ENCODE peak calls at places on chromosome 21, in four cellular contexts. One of them, this sample, is unnamed.

GRCh38 chr21:45590726-45591618 is 48.7 kb upstream of the SLC19A1 start:
- DNase-seq in DMS153: no peak
- DNase-seq in dorsolateral prefrontal cortex: no peak
- DNase-seq in CD8-positive, alpha-beta memory T cell: peak
- DNase-seq in this sample: no peak

GRCh38 chr21:32302560-32302959 is 3.9 kb downstream of the MRAP start:
- DNase-seq in CD8-positive, alpha-beta memory T cell: no peak
- DNase-seq in dorsolateral prefrontal cortex: no peak
- DNase-seq in DMS153: no peak
- DNase-seq in this sample: no peak

GRCh38 chr21:29669416-29669815 is 270.4 kb downstream of the GRIK1 start:
- DNase-seq in dorsolateral prefrontal cortex: no peak
- DNase-seq in DMS153: no peak
- DNase-seq in CD8-positive, alpha-beta memory T cell: no peak
- DNase-seq in this sample: no peak

GRCh38 chr21:32807717-32808380 is 36.3 kb upstream of the PAXBP1 start:
- DNase-seq in dorsolateral prefrontal cortex: no peak
- DNase-seq in DMS153: no peak
- DNase-seq in CD8-positive, alpha-beta memory T cell: no peak
- DNase-seq in this sample: no peak

GRCh38 chr21:36699546-36700294 is 805 bp downstream of the SIM2 start:
- DNase-seq in CD8-positive, alpha-beta memory T cell: no peak
- DNase-seq in dorsolateral prefrontal cortex: no peak
- DNase-seq in DMS153: no peak
- DNase-seq in this sample: no peak

GRCh38 chr21:43731891-43732711 is 13.2 kb downstream of the PDXK start:
- DNase-seq in DMS153: no peak
- DNase-seq in CD8-positive, alpha-beta memory T cell: no peak
- DNase-seq in dorsolateral prefrontal cortex: peak
- DNase-seq in this sample: no peak

GRCh38 chr21:34886554-34887385 is 162.3 kb downstream of the RUNX1 start:
- DNase-seq in CD8-positive, alpha-beta memory T cell: peak
- DNase-seq in DMS153: no peak
- DNase-seq in dorsolateral prefrontal cortex: no peak
- DNase-seq in this sample: no peak

GRCh38 chr21:44870748-44871495 is 2.6 kb downstream of the PTTG1IP start:
- DNase-seq in CD8-positive, alpha-beta memory T cell: peak
- DNase-seq in DMS153: no peak
- DNase-seq in dorsolateral prefrontal cortex: peak
- DNase-seq in this sample: peak

GRCh38 chr21:45418301-45419071 is 13.5 kb downstream of the COL18A1 start:
- DNase-seq in dorsolateral prefrontal cortex: no peak
- DNase-seq in CD8-positive, alpha-beta memory T cell: no peak
- DNase-seq in DMS153: no peak
- DNase-seq in this sample: no peak

GRCh38 chr21:42260121-42260520 is 41.2 kb downstream of the ABCG1 start:
- DNase-seq in DMS153: no peak
- DNase-seq in CD8-positive, alpha-beta memory T cell: no peak
- DNase-seq in dorsolateral prefrontal cortex: no peak
- DNase-seq in this sample: no peak

GRCh38 chr21:46472246-46472645 is 13.6 kb downstream of the DIP2A start:
- DNase-seq in DMS153: no peak
- DNase-seq in dorsolateral prefrontal cortex: no peak
- DNase-seq in CD8-positive, alpha-beta memory T cell: no peak
- DNase-seq in this sample: no peak

GRCh38 chr21:17708541-17709265 is 96.0 kb upstream of the BTG3 start:
- DNase-seq in dorsolateral prefrontal cortex: no peak
- DNase-seq in DMS153: no peak
- DNase-seq in CD8-positive, alpha-beta memory T cell: no peak
- DNase-seq in this sample: no peak

GRCh38 chr21:38771536-38771935 is 34.2 kb upstream of the ETS2 start:
- DNase-seq in CD8-positive, alpha-beta memory T cell: no peak
- DNase-seq in DMS153: no peak
- DNase-seq in dorsolateral prefrontal cortex: no peak
- DNase-seq in this sample: no peak

GRCh38 chr21:35303085-35303484 is 254.0 kb upstream of the RUNX1 start:
- DNase-seq in DMS153: no peak
- DNase-seq in CD8-positive, alpha-beta memory T cell: no peak
- DNase-seq in dorsolateral prefrontal cortex: no peak
- DNase-seq in this sample: no peak

GRCh38 chr21:45975017-45975595 is 6.5 kb upstream of the COL6A1 start:
- DNase-seq in dorsolateral prefrontal cortex: no peak
- DNase-seq in DMS153: no peak
- DNase-seq in CD8-positive, alpha-beta memory T cell: no peak
- DNase-seq in this sample: no peak

GRCh38 chr21:45539046-45539795 is 3.0 kb downstream of the SLC19A1 start:
- DNase-seq in DMS153: no peak
- DNase-seq in dorsolateral prefrontal cortex: no peak
- DNase-seq in CD8-positive, alpha-beta memory T cell: no peak
- DNase-seq in this sample: no peak

GRCh38 chr21:26055010-26055409 is 115.6 kb downstream of the APP start:
- DNase-seq in dorsolateral prefrontal cortex: no peak
- DNase-seq in CD8-positive, alpha-beta memory T cell: no peak
- DNase-seq in DMS153: no peak
- DNase-seq in this sample: no peak

GRCh38 chr21:33640697-33641338 is 723 bp downstream of the CRYZL1 start:
- DNase-seq in CD8-positive, alpha-beta memory T cell: no peak
- DNase-seq in DMS153: no peak
- DNase-seq in dorsolateral prefrontal cortex: no peak
- DNase-seq in this sample: no peak

GRCh38 chr21:45981641-45982255 is at the start of gene COL6A1:
- DNase-seq in dorsolateral prefrontal cortex: peak
- DNase-seq in CD8-positive, alpha-beta memory T cell: peak
- DNase-seq in DMS153: no peak
- DNase-seq in this sample: no peak

GRCh38 chr21:31145271-31145801 is 107.1 kb upstream of the KRTAP19-8 start:
- DNase-seq in CD8-positive, alpha-beta memory T cell: no peak
- DNase-seq in DMS153: no peak
- DNase-seq in dorsolateral prefrontal cortex: no peak
- DNase-seq in this sample: no peak

GRCh38 chr21:35090403-35090802 is 41.3 kb upstream of the RUNX1 start:
- DNase-seq in DMS153: no peak
- DNase-seq in dorsolateral prefrontal cortex: no peak
- DNase-seq in CD8-positive, alpha-beta memory T cell: no peak
- DNase-seq in this sample: no peak

GRCh38 chr21:30216041-30216723 is at the start of gene CLDN8:
- DNase-seq in DMS153: no peak
- DNase-seq in dorsolateral prefrontal cortex: no peak
- DNase-seq in CD8-positive, alpha-beta memory T cell: no peak
- DNase-seq in this sample: no peak

GRCh38 chr21:44294391-44295162 is 5.3 kb upstream of the PFKL start:
- DNase-seq in CD8-positive, alpha-beta memory T cell: peak
- DNase-seq in DMS153: no peak
- DNase-seq in dorsolateral prefrontal cortex: peak
- DNase-seq in this sample: no peak

GRCh38 chr21:42009831-42010506 is at the start of gene ZBTB21:
- DNase-seq in CD8-positive, alpha-beta memory T cell: peak
- DNase-seq in dorsolateral prefrontal cortex: peak
- DNase-seq in DMS153: peak
- DNase-seq in this sample: peak

GRCh38 chr21:24045775-24046215 is 1561.5 kb downstream of the MRPL39 start:
- DNase-seq in dorsolateral prefrontal cortex: peak
- DNase-seq in CD8-positive, alpha-beta memory T cell: no peak
- DNase-seq in DMS153: no peak
- DNase-seq in this sample: peak

GRCh38 chr21:33755354-33755753 is 113.1 kb downstream of the ITSN1 start:
- DNase-seq in CD8-positive, alpha-beta memory T cell: no peak
- DNase-seq in dorsolateral prefrontal cortex: no peak
- DNase-seq in DMS153: no peak
- DNase-seq in this sample: no peak

GRCh38 chr21:44711327-44712202 is at the start of gene TSPEAR:
- DNase-seq in CD8-positive, alpha-beta memory T cell: no peak
- DNase-seq in DMS153: peak
- DNase-seq in dorsolateral prefrontal cortex: no peak
- DNase-seq in this sample: no peak

GRCh38 chr21:43719748-43720538 is 1.0 kb downstream of the PDXK start:
- DNase-seq in DMS153: no peak
- DNase-seq in CD8-positive, alpha-beta memory T cell: peak
- DNase-seq in dorsolateral prefrontal cortex: no peak
- DNase-seq in this sample: peak

GRCh38 chr21:39670741-39671140 is 58.0 kb downstream of the B3GALT5 start:
- DNase-seq in DMS153: peak
- DNase-seq in dorsolateral prefrontal cortex: no peak
- DNase-seq in CD8-positive, alpha-beta memory T cell: no peak
- DNase-seq in this sample: no peak

GRCh38 chr21:39562791-39563770 is 49.7 kb upstream of the B3GALT5 start:
- DNase-seq in dorsolateral prefrontal cortex: no peak
- DNase-seq in DMS153: peak
- DNase-seq in CD8-positive, alpha-beta memory T cell: no peak
- DNase-seq in this sample: no peak

GRCh38 chr21:22062472-22063139 is 1064.4 kb downstream of the NCAM2 start:
- DNase-seq in dorsolateral prefrontal cortex: no peak
- DNase-seq in CD8-positive, alpha-beta memory T cell: no peak
- DNase-seq in DMS153: no peak
- DNase-seq in this sample: no peak

GRCh38 chr21:14995695-14996490 is 68.9 kb downstream of the NRIP1 start:
- DNase-seq in dorsolateral prefrontal cortex: no peak
- DNase-seq in DMS153: no peak
- DNase-seq in CD8-positive, alpha-beta memory T cell: no peak
- DNase-seq in this sample: no peak

GRCh38 chr21:37842163-37842919 is 73.9 kb downstream of the KCNJ6 start:
- DNase-seq in DMS153: no peak
- DNase-seq in dorsolateral prefrontal cortex: no peak
- DNase-seq in CD8-positive, alpha-beta memory T cell: no peak
- DNase-seq in this sample: no peak

GRCh38 chr21:45544449-45545235 is 2.4 kb upstream of the SLC19A1 start:
- DNase-seq in CD8-positive, alpha-beta memory T cell: no peak
- DNase-seq in dorsolateral prefrontal cortex: no peak
- DNase-seq in DMS153: no peak
- DNase-seq in this sample: no peak

GRCh38 chr21:28587748-28588147 is 404.9 kb downstream of the LTN1 start:
- DNase-seq in dorsolateral prefrontal cortex: no peak
- DNase-seq in CD8-positive, alpha-beta memory T cell: no peak
- DNase-seq in DMS153: no peak
- DNase-seq in this sample: no peak

GRCh38 chr21:34933609-34934345 is 115.3 kb downstream of the RUNX1 start:
- DNase-seq in dorsolateral prefrontal cortex: no peak
- DNase-seq in CD8-positive, alpha-beta memory T cell: peak
- DNase-seq in DMS153: no peak
- DNase-seq in this sample: no peak

GRCh38 chr21:27371688-27372331 is 404.9 kb upstream of the ADAMTS5 start:
- DNase-seq in DMS153: no peak
- DNase-seq in CD8-positive, alpha-beta memory T cell: no peak
- DNase-seq in dorsolateral prefrontal cortex: no peak
- DNase-seq in this sample: no peak

GRCh38 chr21:36783612-36784383 is 84.9 kb downstream of the SIM2 start:
- DNase-seq in CD8-positive, alpha-beta memory T cell: no peak
- DNase-seq in DMS153: no peak
- DNase-seq in dorsolateral prefrontal cortex: no peak
- DNase-seq in this sample: no peak

GRCh38 chr21:41894922-41895557 is 15.9 kb upstream of the PRDM15 start:
- DNase-seq in DMS153: no peak
- DNase-seq in dorsolateral prefrontal cortex: no peak
- DNase-seq in CD8-positive, alpha-beta memory T cell: no peak
- DNase-seq in this sample: no peak

This sample was measured in C1 segment of cervical spinal cord.